ENCODE peak calls at places on chromosomes 3 and 15, in eight cellular contexts. G is astrocyte of the spinal cord, J is cardiac muscle cell, E is psoas muscle, H is bronchial epithelial cell, U is uterus, D is ovary, F is WTC11. A is an unnamed sample.

GRCh38 chr3:117200962-117201361 is 491.4 kb downstream of the TUSC7 start:
- DNase-seq in G (no peak), J (no peak), E (no peak), H (no peak), U (no peak), D (no peak), F (no peak), A (no peak)

GRCh38 chr3:19702416-19703078 is 231.5 kb downstream of the EFHB start:
- DNase-seq in G (no peak), J (peak), E (no peak), H (no peak), U (no peak), D (no peak), F (peak), A (no peak)

GRCh38 chr3:88005066-88005465 is 53.7 kb downstream of the CGGBP1 start:
- DNase-seq in G (peak), J (peak), E (no peak), H (peak), U (no peak), D (no peak), F (no peak), A (no peak)

GRCh38 chr15:62262305-62262941 is 97.3 kb upstream of the C2CD4B start:
- DNase-seq in G (no peak), J (no peak), E (no peak), H (peak), U (no peak), D (no peak), F (no peak), A (no peak)

GRCh38 chr3:188154758-188155574 is 1.0 kb downstream of the LPP start:
- DNase-seq in G (no peak), J (no peak), E (no peak), H (no peak), U (peak), D (no peak), F (no peak), A (no peak)

GRCh38 chr3:55089211-55089610 is 161.4 kb upstream of the LRTM1 start:
- DNase-seq in G (peak), J (no peak), E (no peak), H (no peak), U (no peak), D (no peak), F (no peak), A (no peak)

GRCh38 chr15:99618941-99619411 is 53.2 kb downstream of the MEF2A start:
- DNase-seq in G (peak), J (peak), E (no peak), H (peak), U (no peak), D (no peak), F (no peak), A (no peak)

GRCh38 chr3:58093573-58094195 is 85.5 kb downstream of the FLNB start:
- DNase-seq in G (peak), J (no peak), E (no peak), H (peak), U (no peak), D (no peak), F (no peak), A (no peak)

GRCh38 chr3:135809038-135809437 is 156.5 kb upstream of the PPP2R3A start:
- DNase-seq in G (no peak), J (no peak), E (no peak), H (no peak), U (no peak), D (no peak), F (no peak), A (no peak)

GRCh38 chr15:77002436-77002835 is 7.5 kb downstream of the PSTPIP1 start:
- DNase-seq in G (no peak), J (no peak), E (no peak), H (no peak), U (no peak), D (no peak), F (no peak), A (no peak)

GRCh38 chr15:43517354-43518072 is at the start of gene MAP1A:
- DNase-seq in G (peak), J (peak), E (peak), H (no peak), U (peak), D (peak), F (peak), A (peak)

GRCh38 chr3:192935441-192935840 is 17.8 kb upstream of the MB21D2 start:
- DNase-seq in G (no peak), J (no peak), E (no peak), H (peak), U (no peak), D (no peak), F (no peak), A (no peak)

GRCh38 chr3:44110643-44111042 is 131.0 kb upstream of the TOPAZ1 start:
- DNase-seq in G (no peak), J (no peak), E (no peak), H (no peak), U (no peak), D (no peak), F (no peak), A (no peak)

GRCh38 chr15:72179950-72180581 is 17.5 kb downstream of the GRAMD2A start:
- DNase-seq in G (no peak), J (no peak), E (peak), H (no peak), U (no peak), D (no peak), F (no peak), A (no peak)

GRCh38 chr3:30426319-30426993 is 179.9 kb upstream of the TGFBR2 start:
- DNase-seq in G (peak), J (peak), E (peak), H (no peak), U (peak), D (peak), F (no peak), A (no peak)

GRCh38 chr3:82114589-82114988 is 353.1 kb upstream of the GBE1 start:
- DNase-seq in G (no peak), J (no peak), E (no peak), H (no peak), U (no peak), D (no peak), F (no peak), A (no peak)

GRCh38 chr3:149020196-149020838 is 29.0 kb downstream of the GYG1 start:
- DNase-seq in G (no peak), J (no peak), E (peak), H (no peak), U (no peak), D (no peak), F (no peak), A (no peak)

GRCh38 chr15:96896766-96897165 is 566.3 kb downstream of the NR2F2 start:
- DNase-seq in G (no peak), J (no peak), E (no peak), H (no peak), U (no peak), D (no peak), F (no peak), A (no peak)

GRCh38 chr15:31034152-31034551 is 42.7 kb upstream of the MTMR10 start:
- DNase-seq in G (no peak), J (no peak), E (no peak), H (peak), U (no peak), D (no peak), F (no peak), A (no peak)

GRCh38 chr15:25762015-25762662 is 101.0 kb downstream of the ATP10A start:
- DNase-seq in G (peak), J (no peak), E (no peak), H (no peak), U (no peak), D (no peak), F (no peak), A (no peak)

GRCh38 chr15:100116416-100117190 is 225.2 kb downstream of the ADAMTS17 start:
- DNase-seq in G (no peak), J (no peak), E (peak), H (no peak), U (no peak), D (peak), F (no peak), A (no peak)

GRCh38 chr15:74132681-74133070 is 2.3 kb downstream of the ISLR2 start:
- DNase-seq in G (peak), J (no peak), E (peak), H (peak), U (no peak), D (no peak), F (no peak), A (peak)

GRCh38 chr3:4820296-4821121 is 158.7 kb upstream of the BHLHE40 start:
- DNase-seq in G (no peak), J (no peak), E (no peak), H (no peak), U (no peak), D (no peak), F (no peak), A (no peak)

GRCh38 chr15:59999558-60000112 is 4.5 kb upstream of the FOXB1 start:
- DNase-seq in G (no peak), J (no peak), E (no peak), H (no peak), U (no peak), D (no peak), F (no peak), A (peak)

GRCh38 chr15:60001642-60002527 is 2.2 kb upstream of the FOXB1 start:
- DNase-seq in G (no peak), J (no peak), E (no peak), H (no peak), U (no peak), D (no peak), F (no peak), A (no peak)

GRCh38 chr15:60002528-60003218 is 1.4 kb upstream of the FOXB1 start:
- DNase-seq in G (no peak), J (no peak), E (no peak), H (no peak), U (no peak), D (no peak), F (no peak), A (no peak)

GRCh38 chr15:60000113-60000823 is 3.8 kb upstream of the FOXB1 start:
- DNase-seq in G (no peak), J (no peak), E (no peak), H (no peak), U (no peak), D (no peak), F (peak), A (peak)

DNA sequence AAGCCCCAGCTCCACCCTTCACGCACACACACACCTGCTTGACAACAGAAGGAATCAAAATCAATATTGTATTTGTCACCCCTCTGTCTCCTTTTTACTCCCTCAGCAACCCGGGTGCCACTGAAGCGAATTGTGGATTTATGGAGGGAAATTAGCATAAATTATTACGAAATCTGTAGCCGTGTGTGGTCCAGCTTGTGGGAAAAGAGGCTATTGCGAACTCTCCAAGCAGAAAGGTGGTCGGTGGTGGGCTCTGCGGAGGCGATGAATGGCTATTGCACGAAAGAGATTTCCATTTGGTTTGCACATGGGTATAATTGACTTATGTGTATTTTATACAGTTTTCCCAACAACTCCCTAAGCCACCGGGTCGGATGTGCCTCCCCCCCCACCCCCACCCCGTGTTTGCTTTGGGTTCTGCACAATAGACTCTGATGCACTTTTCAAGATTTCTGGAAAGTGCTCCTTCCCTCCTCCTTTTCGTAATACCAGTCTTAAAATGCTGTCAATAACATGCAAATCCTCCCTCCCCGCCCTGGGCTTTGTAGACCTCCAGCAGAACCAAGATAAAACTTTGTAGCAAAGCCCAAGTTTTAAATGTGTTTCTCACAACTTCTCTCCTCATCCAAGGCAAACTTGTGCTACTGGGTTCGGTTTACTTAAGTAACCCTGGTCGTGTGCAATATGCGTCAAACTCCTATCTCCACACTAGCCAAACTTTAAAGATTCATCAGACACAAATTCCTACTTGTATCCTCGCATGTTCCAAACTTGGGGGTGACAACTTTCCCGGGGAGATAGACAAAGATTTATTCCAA is 3.1 kb upstream of the FOXB1 start:
- DNase-seq in G (no peak), J (no peak), E (no peak), H (no peak), U (no peak), D (no peak), F (no peak), A (no peak)
- TF ChIP-seq CTCF in G (no peak), J (no peak), E (no peak), H (no peak), U (no peak), D (no peak), F (no peak), A (no peak)

DNA sequence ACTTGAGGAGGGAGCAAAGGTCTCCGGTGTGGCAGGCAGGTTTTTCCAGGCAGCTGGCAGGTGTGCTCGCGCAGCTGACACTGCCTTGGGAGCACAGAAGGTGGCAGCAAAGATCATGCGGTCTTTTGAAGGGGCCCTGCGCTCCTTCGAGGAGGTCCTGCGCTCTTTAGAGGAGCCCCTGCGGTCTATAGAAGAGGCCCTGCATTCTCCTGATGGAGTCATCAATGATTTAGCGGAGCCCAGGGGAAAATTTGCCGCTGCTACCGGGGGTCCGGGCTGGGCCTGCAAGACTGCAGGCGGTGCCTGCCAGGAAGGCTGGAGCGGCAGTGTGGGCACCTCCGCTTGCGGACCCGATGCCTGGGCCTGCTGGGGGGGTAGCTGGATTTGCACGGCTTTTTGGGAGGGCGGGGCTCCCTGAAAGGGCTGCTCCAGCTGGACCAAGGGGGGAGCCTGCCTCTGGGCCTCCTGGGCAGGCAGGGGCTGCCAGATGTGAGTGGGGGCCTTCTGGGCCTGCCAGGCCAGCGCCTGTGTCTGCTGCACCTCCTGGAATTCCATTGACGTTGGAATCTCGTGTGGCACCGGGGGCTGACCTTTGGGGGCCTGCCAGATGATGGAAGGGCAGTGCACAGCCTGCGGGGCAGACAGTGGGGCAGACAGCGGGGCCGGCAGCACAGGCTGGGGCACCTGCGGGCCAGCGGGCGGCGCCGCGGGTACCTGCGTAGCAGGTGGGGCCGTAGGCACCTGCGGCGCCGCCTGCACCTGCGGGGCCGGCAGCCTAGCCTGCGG is 2.1 kb downstream of the MAGEL2 start:
- DNase-seq in G (no peak), J (peak), E (no peak), H (no peak), U (no peak), D (no peak), F (peak), A (peak)
- TF ChIP-seq CTCF in G (no peak), J (no peak), E (no peak), H (no peak), U (no peak), D (no peak), F (no peak), A (no peak)

GRCh38 chr3:42880601-42881451 is 5.1 kb upstream of the CYP8B1 start:
- DNase-seq in G (peak), J (peak), E (peak), H (peak), U (peak), D (peak), F (peak), A (peak)
- TF ChIP-seq CTCF in G (peak), J (peak), E (peak), H (peak), U (peak), D (peak), F (peak), A (peak)

GRCh38 chr15:94582368-94582767 is 351.0 kb downstream of the MCTP2 start:
- DNase-seq in G (no peak), J (peak), E (no peak), H (peak), U (peak), D (no peak), F (peak), A (peak)
- TF ChIP-seq CTCF in G (no peak), J (peak), E (no peak), H (peak), U (no peak), D (no peak), F (no peak), A (peak)

A was measured in nephron progenitor cell.